ENCODE peak calls at places on chromosome 2, in nine cellular contexts. O, H, I, V, Z, M, F, B and S are unnamed samples.

GRCh38 chr2:31239842-31240198 is 5.9 kb downstream of the EHD3 start:
- DNase-seq in F (no peak), B (peak; percentile 89), Z (no peak), M (peak; percentile 73), O (no peak), H (no peak), V (peak; percentile 43), I (no peak), S (no peak)

GRCh38 chr2:152694161-152694661 is 23.1 kb downstream of the PRPF40A start:
- DNase-seq in F (no peak), V (no peak), Z (no peak), B (no peak), M (no peak), O (no peak), H (peak; percentile 12), I (peak; percentile 73), S (peak; percentile 59)

GRCh38 chr2:28915939-28916338 is 21.5 kb downstream of the WDR43 start:
- DNase-seq in H (peak; percentile 15), Z (no peak), I (no peak), M (no peak), F (no peak), B (no peak), O (no peak), V (no peak), S (no peak)

GRCh38 chr2:58571181-58571852 is 330.2 kb upstream of the FANCL start:
- DNase-seq in B (no peak), O (no peak), F (no peak), Z (peak; percentile 92), I (peak; percentile 53), H (peak; percentile 87), V (no peak), M (no peak), S (peak; percentile 10)

GRCh38 chr2:3633089-3633981 is 24.7 kb upstream of the ALLC start:
- DNase-seq in O (peak; percentile 56), F (no peak), I (no peak), M (no peak), B (peak; percentile 37), Z (no peak), V (no peak), H (no peak), S (peak; percentile 56)

GRCh38 chr2:32877587-32878162 is 69.1 kb upstream of the LTBP1 start:
- DNase-seq in Z (no peak), H (no peak), V (no peak), M (no peak), O (no peak), I (no peak), F (no peak), B (no peak), S (no peak)

GRCh38 chr2:98012561-98012979 is 16.8 kb upstream of the TMEM131 start:
- DNase-seq in I (no peak), F (no peak), Z (no peak), B (no peak), M (no peak), V (no peak), O (no peak), H (no peak), S (no peak)

GRCh38 chr2:211351998-211352397 is 795.6 kb downstream of the CPS1 start:
- DNase-seq in B (no peak), I (no peak), V (no peak), M (no peak), H (no peak), O (no peak), F (no peak), Z (no peak), S (peak; percentile 15)

GRCh38 chr2:29650634-29651097 is 270.7 kb downstream of the ALK start:
- DNase-seq in B (no peak), M (no peak), O (no peak), H (no peak), Z (no peak), I (no peak), V (no peak), F (no peak), S (no peak)

GRCh38 chr2:185990861-185991525 is 252.4 kb downstream of the FSIP2 start:
- DNase-seq in H (no peak), B (no peak), M (no peak), I (no peak), O (no peak), F (no peak), Z (peak; percentile 33), V (no peak), S (no peak)

GRCh38 chr2:131475831-131476230 is at the start of gene TUBA3D:
- DNase-seq in I (no peak), V (no peak), Z (peak; percentile 33), B (no peak), M (no peak), F (no peak), H (no peak), O (no peak), S (no peak)

GRCh38 chr2:111662771-111663470 is 221.1 kb downstream of the ANAPC1 start:
- DNase-seq in F (no peak), O (no peak), M (no peak), V (no peak), H (no peak), B (no peak), Z (no peak), I (no peak), S (peak; percentile 36)

GRCh38 chr2:69154031-69154430 is 141.1 kb downstream of the ANTXR1 start:
- DNase-seq in B (no peak), O (no peak), M (no peak), I (no peak), F (no peak), V (no peak), Z (no peak), H (no peak), S (peak; percentile 58)

GRCh38 chr2:100554788-100555407 is 7.9 kb upstream of the PDCL3 start:
- DNase-seq in V (no peak), Z (no peak), O (peak; percentile 72), H (no peak), B (peak; percentile 65), F (no peak), I (no peak), M (no peak), S (no peak)

GRCh38 chr2:86078801-86079545 is 26.7 kb downstream of the POLR1A start:
- DNase-seq in F (no peak), M (no peak), O (no peak), I (peak; percentile 39), B (no peak), H (peak; percentile 69), V (peak; percentile 68), Z (no peak), S (peak; percentile 61)

GRCh38 chr2:15119722-15120175 is 441.4 kb downstream of the NBAS start:
- DNase-seq in B (no peak), M (no peak), O (no peak), Z (peak; percentile 66), F (no peak), I (no peak), H (no peak), V (no peak), S (no peak)

GRCh38 chr2:3399829-3400228 is 20.3 kb downstream of the TRAPPC12 start:
- DNase-seq in F (no peak), B (no peak), H (no peak), V (no peak), M (peak; percentile 50), Z (peak; percentile 26), O (no peak), I (no peak), S (peak; percentile 62)

GRCh38 chr2:109396338-109397180 is 217.2 kb downstream of the SEPTIN10 start:
- DNase-seq in O (no peak), M (no peak), F (no peak), I (no peak), V (no peak), B (no peak), Z (peak; percentile 37), H (no peak), S (no peak)

GRCh38 chr2:239180526-239181073 is 220.2 kb downstream of the HDAC4 start:
- DNase-seq in O (peak; percentile 46), V (peak; percentile 6), H (no peak), B (peak; percentile 28), Z (no peak), F (no peak), M (no peak), I (no peak), S (peak; percentile 8)

GRCh38 chr2:124261456-124261855 is 236.4 kb downstream of the CNTNAP5 start:
- DNase-seq in Z (no peak), B (no peak), M (no peak), F (no peak), O (no peak), V (no peak), H (no peak), I (no peak), S (no peak)

GRCh38 chr2:180776924-180777323 is 203.5 kb upstream of the UBE2E3 start:
- DNase-seq in B (no peak), I (no peak), H (no peak), Z (no peak), M (no peak), F (no peak), O (no peak), V (no peak), S (no peak)

GRCh38 chr2:177063331-177063730 is 149.3 kb upstream of the HNRNPA3 start:
- DNase-seq in Z (no peak), I (no peak), H (no peak), B (no peak), F (no peak), V (no peak), O (no peak), M (no peak), S (no peak)

GRCh38 chr2:188478724-188479123 is 187.1 kb downstream of the GULP1 start:
- DNase-seq in V (no peak), I (no peak), B (no peak), F (no peak), H (no peak), Z (peak; percentile 52), O (no peak), M (no peak), S (no peak)

GRCh38 chr2:65553504-65554074 is 121.2 kb upstream of the SPRED2 start:
- DNase-seq in V (no peak), F (no peak), M (no peak), B (no peak), Z (no peak), O (no peak), H (no peak), I (no peak), S (no peak)
- H3K4me3 ChIP-seq in V (no peak overlapping the region), F (no peak overlapping the region), M (no peak overlapping the region), B (no peak overlapping the region), Z (no peak overlapping the region), O (no peak overlapping the region), H (no peak overlapping the region), I (no peak overlapping the region), S (no peak overlapping the region)

GRCh38 chr2:227510620-227510958 is 38.6 kb downstream of the AGFG1 start:
- DNase-seq in H (no peak), M (no peak), V (no peak), B (no peak), Z (no peak), I (no peak), O (no peak), F (no peak), S (no peak)
- H3K4me1 ChIP-seq in H (peaks cover 98% of the 10 kb centered on the region), M (peaks cover 70% of the 10 kb centered on the region), V (no peaks in the 10 kb centered on the region), B (no peaks in the 10 kb centered on the region), Z (peaks cover 75% of the 10 kb centered on the region), I (peaks cover 20% of the 10 kb centered on the region), O (peaks cover 54% of the 10 kb centered on the region), F (peaks cover 66% of the 10 kb centered on the region), S (peaks cover 76% of the 10 kb centered on the region)

GRCh38 chr2:120777787-120778186 is 42.1 kb downstream of the GLI2 start:
- DNase-seq in I (no peak), H (no peak), Z (no peak), V (no peak), B (no peak), M (no peak), F (no peak), O (no peak), S (no peak)
- H3K4me3 ChIP-seq in I (no peak overlapping the region), H (no peak overlapping the region), Z (no peak overlapping the region), V (no peak overlapping the region), B (no peak overlapping the region), M (no peak overlapping the region), F (no peak overlapping the region), O (no peak overlapping the region), S (no peak overlapping the region)

GRCh38 chr2:159086332-159086731 is 117.9 kb downstream of the TANC1 start:
- DNase-seq in F (no peak), V (peak; percentile 42), O (no peak), B (no peak), H (no peak), M (peak; percentile 20), Z (no peak), I (no peak), S (peak; percentile 30)
- H3K4me1 ChIP-seq in F (peaks cover 89% of the 10 kb centered on the region), V (peaks cover 16% of the 10 kb centered on the region), O (peaks cover 56% of the 10 kb centered on the region), B (peaks cover 2% of the 10 kb centered on the region), H (peaks cover 11% of the 10 kb centered on the region), M (peaks cover 19% of the 10 kb centered on the region), Z (no peaks in the 10 kb centered on the region), I (peaks cover 56% of the 10 kb centered on the region), S (peaks cover 52% of the 10 kb centered on the region)